ENCODE peak calls at places on chromosomes 1 and 21, in nine cellular contexts. B, J, C, S, N, O, D, L and Q are unnamed samples.

GRCh38 chr1:226708342-226708780 is 30.7 kb downstream of the ITPKB start:
- DNase-seq in B (peak), J (no peak), C (peak), S (no peak), N (peak), O (no peak), D (no peak), L (no peak), Q (no peak)

GRCh38 chr1:100516854-100517253 is 21.1 kb upstream of the GPR88 start:
- DNase-seq in B (no peak), J (no peak), C (no peak), S (no peak), N (no peak), O (no peak), D (no peak), L (no peak), Q (no peak)

GRCh38 chr21:46323227-46323709 is 402 bp downstream of the C21orf58 start:
- DNase-seq in B (no peak), J (peak), C (no peak), S (peak), N (no peak), O (no peak), D (no peak), L (no peak), Q (no peak)

GRCh38 chr1:40783001-40783905 is at the start of gene KCNQ4:
- DNase-seq in B (no peak), J (peak), C (no peak), S (peak), N (peak), O (peak), D (no peak), L (peak), Q (no peak)

GRCh38 chr1:169348356-169349036 is 19.1 kb downstream of the NME7 start:
- DNase-seq in B (no peak), J (peak), C (peak), S (no peak), N (no peak), O (no peak), D (no peak), L (peak), Q (no peak)

GRCh38 chr1:23177438-23178380 is 9.1 kb upstream of the LUZP1 start:
- DNase-seq in B (no peak), J (peak), C (peak), S (peak), N (peak), O (peak), D (peak), L (peak), Q (peak)

GRCh38 chr1:235920596-235921375 is 54.1 kb upstream of the LYST start:
- DNase-seq in B (no peak), J (no peak), C (peak), S (peak), N (no peak), O (no peak), D (no peak), L (no peak), Q (no peak)

GRCh38 chr1:233269656-233270055 is 25.9 kb downstream of the PCNX2 start:
- DNase-seq in B (peak), J (no peak), C (peak), S (no peak), N (no peak), O (no peak), D (no peak), L (no peak), Q (no peak)

GRCh38 chr1:5888606-5889211 is 103.5 kb downstream of the NPHP4 start:
- DNase-seq in B (no peak), J (no peak), C (no peak), S (no peak), N (no peak), O (no peak), D (no peak), L (no peak), Q (no peak)

GRCh38 chr1:156682166-156682890 is 5.1 kb upstream of the NES start:
- DNase-seq in B (no peak), J (peak), C (no peak), S (peak), N (no peak), O (no peak), D (no peak), L (no peak), Q (no peak)

GRCh38 chr1:42926235-42926869 is 32.3 kb downstream of the SLC2A1 start:
- DNase-seq in B (no peak), J (no peak), C (no peak), S (peak), N (no peak), O (no peak), D (no peak), L (no peak), Q (no peak)

GRCh38 chr1:18384059-18384458 is 96.7 kb upstream of the KLHDC7A start:
- DNase-seq in B (no peak), J (no peak), C (no peak), S (no peak), N (no peak), O (no peak), D (no peak), L (no peak), Q (no peak)

GRCh38 chr1:18385239-18385790 is 95.4 kb upstream of the KLHDC7A start:
- DNase-seq in B (no peak), J (peak), C (peak), S (peak), N (no peak), O (peak), D (no peak), L (peak), Q (no peak)

GRCh38 chr1:18376661-18377060 is 104.1 kb upstream of the KLHDC7A start:
- DNase-seq in B (no peak), J (no peak), C (no peak), S (no peak), N (no peak), O (no peak), D (no peak), L (no peak), Q (no peak)

GRCh38 chr1:18384477-18384876 is 96.3 kb upstream of the KLHDC7A start:
- DNase-seq in B (no peak), J (no peak), C (no peak), S (peak), N (no peak), O (no peak), D (no peak), L (no peak), Q (no peak)

DNA sequence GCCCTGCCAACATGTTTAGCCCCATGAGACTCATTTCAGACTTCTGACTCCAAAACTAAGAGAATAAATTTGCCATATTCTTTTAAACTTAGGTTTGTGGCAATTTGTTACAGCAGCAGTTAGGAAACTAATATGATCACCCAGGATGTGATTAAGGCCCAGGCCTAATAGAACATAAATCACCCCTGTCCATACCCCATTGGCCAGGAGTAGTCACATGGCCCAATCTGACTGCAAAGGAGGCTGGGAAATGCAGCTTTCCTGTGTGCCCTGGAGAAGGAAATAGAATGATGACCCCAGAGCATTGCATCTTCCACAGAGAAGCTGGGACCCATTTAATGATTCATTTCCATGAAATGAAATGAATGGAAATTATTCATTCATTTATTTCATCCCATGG is 100.4 kb upstream of the KLHDC7A start:
- DNase-seq in B (no peak), J (no peak), C (no peak), S (no peak), N (no peak), O (no peak), D (no peak), L (no peak), Q (no peak)
- TF ChIP-seq CTCF in B (no peak), J (no peak), C (no peak), S (no peak), N (no peak), O (no peak), D (no peak), L (no peak), Q (no peak)

GRCh38 chr21:42781150-42781980 is 98.0 kb downstream of the WDR4 start:
- DNase-seq in B (no peak), J (peak), C (peak), S (peak), N (no peak), O (no peak), D (no peak), L (peak), Q (no peak)
- TF ChIP-seq CTCF in B (no peak), J (no peak), C (peak), S (peak), N (no peak), O (no peak), D (no peak), L (no peak), Q (peak)

GRCh38 chr1:200231787-200232222 is 178.0 kb downstream of the ZNF281 start:
- DNase-seq in B (peak), J (no peak), C (no peak), S (no peak), N (no peak), O (no peak), D (no peak), L (no peak), Q (no peak)
- TF ChIP-seq CTCF in B (no peak), J (no peak), C (no peak), S (no peak), N (no peak), O (no peak), D (no peak), L (no peak), Q (no peak)

GRCh38 chr1:34774967-34775366 is 6.0 kb upstream of the GJB3 start:
- DNase-seq in B (no peak), J (no peak), C (no peak), S (no peak), N (no peak), O (no peak), D (no peak), L (no peak), Q (no peak)

GRCh38 chr1:34776911-34777310 is 4.1 kb upstream of the GJB3 start:
- DNase-seq in B (no peak), J (no peak), C (no peak), S (peak), N (no peak), O (no peak), D (no peak), L (no peak), Q (no peak)

GRCh38 chr1:34770891-34771508 is 10.0 kb upstream of the GJB3 start:
- DNase-seq in B (no peak), J (no peak), C (no peak), S (no peak), N (no peak), O (no peak), D (no peak), L (no peak), Q (no peak)

GRCh38 chr1:34768856-34769255 is 9.3 kb downstream of the GJB4 start:
- DNase-seq in B (no peak), J (no peak), C (no peak), S (no peak), N (no peak), O (no peak), D (no peak), L (no peak), Q (no peak)

DNA sequence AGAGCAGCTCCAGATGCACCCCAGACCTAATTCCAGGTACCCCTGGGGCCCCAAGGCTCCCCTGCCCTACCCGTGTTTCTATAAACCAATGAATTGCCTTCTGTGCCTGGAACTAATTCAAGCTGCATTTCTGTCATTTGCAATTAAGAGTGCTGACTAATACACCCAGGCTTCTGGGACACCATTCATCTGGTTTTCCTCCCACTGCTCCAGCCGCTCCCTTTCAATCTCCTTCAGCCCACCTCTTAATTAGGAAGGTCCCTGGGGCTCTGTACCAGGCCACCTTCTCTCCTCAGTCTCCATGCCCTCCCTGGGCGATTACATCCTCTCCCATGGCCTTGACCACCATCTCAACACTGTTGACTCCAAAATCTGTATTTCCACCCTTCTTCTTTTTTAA is 9.4 kb upstream of the GJB3 start:
- DNase-seq in B (no peak), J (no peak), C (no peak), S (no peak), N (no peak), O (no peak), D (no peak), L (no peak), Q (no peak)
- TF ChIP-seq CTCF in B (no peak), J (no peak), C (no peak), S (no peak), N (no peak), O (no peak), D (no peak), L (no peak), Q (no peak)